ENCODE peak calls at places on chromosomes 16 and 17, in four cellular contexts. B is prostate gland, D is H9, Q is glutamatergic neuron. E is an unnamed sample.

GRCh38 chr16:21283521-21284289 is 5.6 kb upstream of the CRYM start:
- DNase-seq in B (peak; percentile 58), D (peak; percentile 86), Q (peak; percentile 77), E (peak; percentile 41)

GRCh38 chr17:77354721-77355455 is 214.1 kb downstream of the SEC14L1 start:
- DNase-seq in B (no peak), D (peak; percentile 36), Q (no peak), E (no peak)

GRCh38 chr17:43570518-43570928 is 24.4 kb upstream of the ETV4 start:
- DNase-seq in B (no peak), D (no peak), Q (no peak), E (no peak)

GRCh38 chr17:44672479-44673093 is 16.3 kb downstream of the MEIOC start:
- DNase-seq in B (no peak), D (no peak), Q (no peak), E (no peak)

GRCh38 chr16:26672206-26672605 is 394.5 kb upstream of the C16orf82 start:
- DNase-seq in B (no peak), D (no peak), Q (no peak), E (no peak)

GRCh38 chr16:27334874-27335273 is 21.1 kb downstream of the IL4R start:
- DNase-seq in B (no peak), D (no peak), Q (no peak), E (no peak)

GRCh38 chr17:79830763-79831366 is 8.4 kb downstream of the CBX4 start:
- DNase-seq in B (no peak), D (no peak), Q (no peak), E (peak; percentile 50)

GRCh38 chr16:10834766-10835165 is 16.2 kb upstream of the TVP23A start:
- DNase-seq in B (no peak), D (no peak), Q (no peak), E (no peak)

GRCh38 chr17:65941500-65941899 is 250.4 kb downstream of the CEP112 start:
- DNase-seq in B (no peak), D (no peak), Q (no peak), E (no peak)

GRCh38 chr16:54936979-54937672 is 6.5 kb downstream of the IRX5 start:
- DNase-seq in B (peak; percentile 84), D (peak; percentile 79), Q (peak; percentile 77), E (peak; percentile 90)

GRCh38 chr16:77171750-77172635 is 19.0 kb upstream of the MON1B start:
- DNase-seq in B (peak; percentile 63), D (no peak), Q (no peak), E (no peak)

GRCh38 chr16:2519711-2520080 is 475 bp upstream of the AMDHD2 start:
- DNase-seq in B (no peak), D (no peak), Q (no peak), E (no peak)

GRCh38 chr17:78488867-78489634 is 88.1 kb downstream of the DNAH17 start:
- DNase-seq in B (no peak), D (no peak), Q (no peak), E (no peak)

GRCh38 chr16:6804461-6804860 is 528.2 kb upstream of the RBFOX1 start:
- DNase-seq in B (no peak), D (no peak), Q (no peak), E (no peak)

GRCh38 chr16:57025941-57026777 is 36.8 kb downstream of the NLRC5 start:
- DNase-seq in B (no peak), D (no peak), Q (no peak), E (no peak)

GRCh38 chr16:86002178-86002577 is 103.2 kb downstream of the IRF8 start:
- DNase-seq in B (no peak), D (no peak), Q (no peak), E (no peak)

GRCh38 chr17:1493291-1493980 is 950 bp upstream of the MYO1C start:
- DNase-seq in B (no peak), D (no peak), Q (no peak), E (no peak)

GRCh38 chr17:70230883-70231282 is 61.6 kb downstream of the KCNJ2 start:
- DNase-seq in B (no peak), D (no peak), Q (no peak), E (no peak)

GRCh38 chr16:67312450-67313118 is 14.0 kb downstream of the KCTD19 start:
- DNase-seq in B (no peak), D (no peak), Q (no peak), E (no peak)

GRCh38 chr17:82518826-82519810 is at the start of gene FOXK2:
- DNase-seq in B (peak; percentile 92), D (peak; percentile 98), Q (peak; percentile 95), E (peak; percentile 95)

GRCh38 chr16:68265078-68265925 is 976 bp downstream of the SLC7A6 start:
- DNase-seq in B (peak; percentile 71), D (no peak), Q (no peak), E (no peak)

GRCh38 chr16:2813661-2814288 is 3.3 kb upstream of the PRSS21 start:
- DNase-seq in B (no peak), D (no peak), Q (no peak), E (no peak)

GRCh38 chr17:40293363-40293762 is 5.7 kb downstream of the CDC6 start:
- DNase-seq in B (no peak), D (no peak), Q (no peak), E (no peak)

GRCh38 chr16:89094252-89094901 is 725 bp downstream of the ACSF3 start:
- DNase-seq in B (no peak), D (no peak), Q (no peak), E (no peak)

GRCh38 chr17:67439269-67439668 is 62.2 kb downstream of the PITPNC1 start:
- DNase-seq in B (no peak), D (no peak), Q (no peak), E (no peak)

GRCh38 chr17:60506312-60506711 is 19.7 kb downstream of the APPBP2 start:
- DNase-seq in B (no peak), D (no peak), Q (no peak), E (no peak)

GRCh38 chr16:55367796-55368195 is 43.8 kb downstream of the IRX6 start:
- DNase-seq in B (no peak), D (no peak), Q (no peak), E (no peak)

GRCh38 chr17:50051082-50051576 is 4.8 kb upstream of the ITGA3 start:
- DNase-seq in B (no peak), D (peak; percentile 75), Q (no peak), E (no peak)

GRCh38 chr17:42690596-42690995 is 8.3 kb downstream of the CNTNAP1 start:
- DNase-seq in B (no peak), D (no peak), Q (no peak), E (no peak)

GRCh38 chr16:23114131-23114904 is 34.9 kb downstream of the USP31 start:
- DNase-seq in B (peak; percentile 42), D (no peak), Q (no peak), E (no peak)

DNA sequence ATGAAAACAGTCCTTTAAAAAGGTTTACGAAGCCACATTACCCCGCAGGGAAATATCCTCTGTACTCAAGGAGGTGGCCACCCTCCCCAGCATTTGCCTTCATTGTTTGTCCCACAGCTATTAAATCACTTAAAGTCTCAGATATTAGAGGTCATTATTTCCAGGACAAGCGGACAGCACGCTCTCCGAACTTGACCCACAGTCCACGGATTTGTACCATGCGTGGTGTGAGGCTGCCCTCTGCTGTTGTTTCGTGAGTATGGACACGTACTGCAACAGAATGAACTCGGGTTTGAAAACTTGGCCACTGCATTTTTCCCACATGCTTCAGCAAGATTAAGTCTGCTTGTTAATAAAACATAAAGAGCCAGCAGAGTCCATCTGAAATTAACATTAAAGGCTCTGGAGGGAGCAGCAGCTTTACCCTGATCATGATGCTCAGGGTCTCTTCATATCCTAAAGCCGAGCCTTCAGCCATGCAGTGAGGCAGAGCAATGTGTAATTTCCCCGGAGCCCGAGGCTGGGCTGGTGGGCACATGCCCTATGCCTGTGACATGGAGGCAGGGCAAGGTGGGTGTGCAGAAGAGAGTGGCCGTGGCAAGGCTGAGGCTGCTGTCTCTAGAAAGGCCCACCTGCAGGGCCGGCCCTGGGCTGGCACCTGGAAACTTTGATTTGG is 19.7 kb downstream of the MEAK7 start:
- DNase-seq in B (peak; percentile 65), D (no peak), Q (peak; percentile 76), E (no peak)
- TF ChIP-seq CTCF in B (peak; percentile 64), D (peak; percentile 90), Q (peak; percentile 76), E (peak; percentile 89)

GRCh38 chr17:62933986-62934385 is 32.0 kb upstream of the TANC2 start:
- DNase-seq in B (no peak), D (no peak), Q (no peak), E (no peak)

GRCh38 chr17:62935481-62935880 is 30.6 kb upstream of the TANC2 start:
- DNase-seq in B (no peak), D (no peak), Q (no peak), E (no peak)

GRCh38 chr17:62941358-62941991 is 24.6 kb upstream of the TANC2 start:
- DNase-seq in B (no peak), D (no peak), Q (no peak), E (no peak)

DNA sequence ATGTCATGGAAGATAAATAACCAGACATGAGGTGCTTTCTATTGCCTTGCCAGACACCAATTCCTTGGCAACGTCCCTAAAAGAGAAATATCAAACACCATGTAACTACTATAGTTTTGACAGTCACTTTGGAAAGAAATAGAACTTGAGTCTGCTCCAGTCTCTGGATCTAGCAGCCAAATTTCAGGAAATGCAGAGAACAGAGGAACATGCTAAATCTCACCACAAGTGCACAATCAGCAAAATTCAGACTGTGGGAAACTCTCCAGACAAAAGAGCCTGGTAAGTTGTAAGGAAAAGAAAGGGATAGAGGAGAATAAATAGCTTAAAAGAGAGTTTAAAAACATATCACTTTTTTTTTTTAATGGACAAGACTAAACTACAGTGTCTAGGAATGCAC is 28.4 kb upstream of the TANC2 start:
- DNase-seq in B (no peak), D (no peak), Q (no peak), E (no peak)
- TF ChIP-seq CTCF in B (no peak), D (no peak), Q (no peak), E (no peak)

DNA sequence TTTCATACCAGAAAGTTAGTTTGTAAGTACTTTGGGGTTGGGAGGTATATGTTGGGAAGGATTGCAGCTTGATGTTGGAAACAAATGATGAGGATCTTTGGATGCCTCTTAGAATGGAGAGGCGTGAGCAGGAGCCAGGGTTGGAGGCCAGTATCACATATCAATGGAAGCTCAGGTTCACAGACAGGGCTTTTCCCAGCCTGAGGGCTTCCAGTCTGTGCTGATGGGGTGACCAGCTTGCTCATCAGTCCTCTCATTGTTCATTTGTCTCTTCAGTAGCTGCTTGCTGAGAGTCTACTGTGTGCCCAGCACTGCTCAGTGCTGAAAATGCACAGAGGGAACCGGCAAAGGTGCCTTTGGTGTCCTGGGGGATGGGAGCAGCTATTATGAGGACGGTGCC is 5.8 kb downstream of the DNAAF1 start:
- DNase-seq in B (no peak), D (no peak), Q (no peak), E (no peak)
- TF ChIP-seq CTCF in B (no peak), D (no peak), Q (no peak), E (no peak)

GRCh38 chr16:48862087-48862532 is 252.1 kb upstream of the N4BP1 start:
- DNase-seq in B (no peak), D (peak; percentile 45), Q (no peak), E (peak; percentile 29)
- TF ChIP-seq CTCF in B (no peak), D (peak; percentile 65), Q (peak; percentile 22), E (peak; percentile 50)